ENCODE peak calls at places on chromosomes 13 and 19, in four cellular contexts. One of them, this sample, is unnamed.

GRCh38 chr19:4059493-4059880 is 7.2 kb downstream of the ZBTB7A start:
- DNase-seq in stomach: peak; percentile 70
- DNase-seq in astrocyte of the spinal cord: no peak
- DNase-seq in AG04450: no peak
- DNase-seq in this sample: no peak

GRCh38 chr19:16442386-16443276 is 29.1 kb downstream of the EPS15L1 start:
- DNase-seq in AG04450: no peak
- DNase-seq in astrocyte of the spinal cord: no peak
- DNase-seq in stomach: peak; percentile 60
- DNase-seq in this sample: no peak

GRCh38 chr19:40612831-40613668 is 11.9 kb downstream of the LTBP4 start:
- DNase-seq in stomach: peak; percentile 72
- DNase-seq in AG04450: no peak
- DNase-seq in astrocyte of the spinal cord: peak; percentile 53
- DNase-seq in this sample: no peak

GRCh38 chr19:49912965-49913685 is 15.9 kb upstream of the ATF5 start:
- DNase-seq in astrocyte of the spinal cord: no peak
- DNase-seq in stomach: no peak
- DNase-seq in AG04450: no peak
- DNase-seq in this sample: no peak

GRCh38 chr19:13260883-13261653 is 110.9 kb downstream of the IER2 start:
- DNase-seq in stomach: peak; percentile 33
- DNase-seq in astrocyte of the spinal cord: peak; percentile 89
- DNase-seq in AG04450: peak; percentile 54
- DNase-seq in this sample: peak; percentile 51

GRCh38 chr13:82688400-82688999 is 1193.8 kb downstream of the SLITRK1 start:
- DNase-seq in astrocyte of the spinal cord: peak; percentile 23
- DNase-seq in stomach: no peak
- DNase-seq in AG04450: no peak
- DNase-seq in this sample: no peak

GRCh38 chr19:33431986-33432385 is 58.5 kb downstream of the CEBPG start:
- DNase-seq in stomach: no peak
- DNase-seq in astrocyte of the spinal cord: no peak
- DNase-seq in AG04450: no peak
- DNase-seq in this sample: no peak

GRCh38 chr19:14516746-14517438 is 1.3 kb downstream of the DNAJB1 start:
- DNase-seq in AG04450: no peak
- DNase-seq in astrocyte of the spinal cord: no peak
- DNase-seq in stomach: no peak
- DNase-seq in this sample: no peak

GRCh38 chr13:92802776-92803175 is 423.8 kb upstream of the GPC6 start:
- DNase-seq in astrocyte of the spinal cord: no peak
- DNase-seq in AG04450: no peak
- DNase-seq in stomach: no peak
- DNase-seq in this sample: no peak

GRCh38 chr13:44437356-44438233 is 64.0 kb downstream of the SERP2 start:
- DNase-seq in astrocyte of the spinal cord: peak; percentile 77
- DNase-seq in AG04450: no peak
- DNase-seq in stomach: no peak
- DNase-seq in this sample: no peak

GRCh38 chr13:44434441-44435141 is 61.0 kb downstream of the SERP2 start:
- DNase-seq in astrocyte of the spinal cord: no peak
- DNase-seq in AG04450: no peak
- DNase-seq in stomach: no peak
- DNase-seq in this sample: no peak

GRCh38 chr13:44436589-44437337 is 63.1 kb downstream of the SERP2 start:
- DNase-seq in stomach: peak; percentile 96
- DNase-seq in AG04450: peak; percentile 85
- DNase-seq in astrocyte of the spinal cord: peak; percentile 96
- DNase-seq in this sample: peak; percentile 90

GRCh38 chr13:44433863-44434262 is 60.2 kb downstream of the SERP2 start:
- DNase-seq in astrocyte of the spinal cord: no peak
- DNase-seq in stomach: no peak
- DNase-seq in AG04450: no peak
- DNase-seq in this sample: no peak

DNA sequence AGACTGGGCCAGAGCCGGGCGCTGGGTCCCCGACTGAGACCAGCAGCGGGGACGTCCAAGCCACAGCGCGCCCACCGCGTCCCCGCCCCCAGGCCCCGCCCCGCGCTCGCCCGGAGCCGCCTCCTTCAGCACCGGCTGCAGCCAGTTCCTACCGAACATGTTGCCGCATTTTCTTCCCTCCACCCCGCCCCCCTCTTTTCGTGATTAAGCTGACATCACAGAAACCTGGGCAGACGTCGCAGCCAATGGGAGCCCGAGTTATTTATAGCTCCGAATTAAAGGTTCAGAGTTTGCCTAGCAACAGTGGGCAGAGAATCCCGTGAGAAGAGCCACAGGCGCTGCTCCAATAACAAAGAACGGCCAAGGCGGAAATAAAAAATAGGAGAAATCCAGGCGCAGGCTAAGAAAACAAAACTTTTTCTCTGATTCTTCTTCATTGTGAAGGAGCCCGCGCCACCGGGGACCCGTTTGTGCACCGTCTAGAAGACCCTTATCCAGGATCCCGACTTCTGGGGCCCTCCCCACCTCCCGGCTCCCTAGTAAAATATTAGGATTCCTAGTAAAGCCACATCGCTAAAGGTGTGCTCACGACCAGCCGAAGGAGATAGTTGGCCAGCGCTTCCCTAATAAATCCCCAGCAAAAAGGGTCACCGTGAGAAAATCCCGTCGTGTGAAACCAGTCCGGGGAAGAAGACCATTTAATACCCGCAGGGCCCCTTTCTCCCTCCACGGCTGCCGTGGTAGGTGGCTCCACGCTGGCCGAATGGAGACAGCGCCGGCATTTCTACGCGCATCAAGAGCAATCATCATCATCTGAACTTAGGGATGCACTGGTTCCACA is 61.7 kb downstream of the SERP2 start:
- DNase-seq in stomach: peak; percentile 97
- DNase-seq in astrocyte of the spinal cord: peak; percentile 99
- DNase-seq in AG04450: peak; percentile 97
- DNase-seq in this sample: peak; percentile 96
- H3K4me3 ChIP-seq in stomach: peak overlapping the region; percentile 67
- H3K4me3 ChIP-seq in astrocyte of the spinal cord: peak overlapping the region; percentile 90
- H3K4me3 ChIP-seq in AG04450: peak overlapping the region; percentile 79
- H3K4me3 ChIP-seq in this sample: peak overlapping the region; percentile 82

DNA sequence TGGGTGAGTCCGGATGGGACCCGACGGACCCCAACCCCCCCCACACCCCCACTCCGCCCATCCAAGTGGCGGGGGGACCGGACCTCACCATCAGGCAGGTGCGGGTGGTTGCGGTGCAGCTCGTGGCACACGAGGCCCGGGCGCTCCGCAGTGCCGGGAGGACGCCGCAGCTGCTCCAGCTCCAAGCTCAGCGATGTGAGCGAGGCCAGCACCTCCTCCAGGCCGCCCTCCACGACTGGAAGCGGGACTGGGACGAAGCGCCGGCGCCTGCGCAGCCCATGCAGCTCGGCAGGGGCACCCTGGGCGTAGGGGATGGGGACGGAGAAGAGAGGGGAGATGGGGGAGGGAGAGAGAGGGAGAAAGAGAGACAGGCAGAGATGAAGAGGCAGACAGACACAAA is 30.1 kb upstream of the OLFM2 start:
- DNase-seq in astrocyte of the spinal cord: no peak
- DNase-seq in AG04450: no peak
- DNase-seq in stomach: no peak
- DNase-seq in this sample: no peak
- H3K4me3 ChIP-seq in astrocyte of the spinal cord: no peak overlapping the region
- H3K4me3 ChIP-seq in AG04450: no peak overlapping the region
- H3K4me3 ChIP-seq in stomach: no peak overlapping the region
- H3K4me3 ChIP-seq in this sample: no peak overlapping the region

GRCh38 chr19:39434123-39435076 is 1.3 kb downstream of the RPS16 start:
- DNase-seq in astrocyte of the spinal cord: no peak
- DNase-seq in stomach: no peak
- DNase-seq in AG04450: no peak
- DNase-seq in this sample: no peak

GRCh38 chr19:39430675-39431593 is 4.8 kb downstream of the RPS16 start:
- DNase-seq in stomach: no peak
- DNase-seq in AG04450: peak; percentile 85
- DNase-seq in astrocyte of the spinal cord: peak; percentile 100
- DNase-seq in this sample: peak; percentile 96

GRCh38 chr19:39435499-39436349 is at the start of gene RPS16:
- DNase-seq in AG04450: peak; percentile 93
- DNase-seq in astrocyte of the spinal cord: peak; percentile 98
- DNase-seq in stomach: peak; percentile 99
- DNase-seq in this sample: peak; percentile 88

GRCh38 chr19:39432677-39433025 is 3.1 kb downstream of the RPS16 start:
- DNase-seq in stomach: no peak
- DNase-seq in astrocyte of the spinal cord: no peak
- DNase-seq in AG04450: no peak
- DNase-seq in this sample: no peak

DNA sequence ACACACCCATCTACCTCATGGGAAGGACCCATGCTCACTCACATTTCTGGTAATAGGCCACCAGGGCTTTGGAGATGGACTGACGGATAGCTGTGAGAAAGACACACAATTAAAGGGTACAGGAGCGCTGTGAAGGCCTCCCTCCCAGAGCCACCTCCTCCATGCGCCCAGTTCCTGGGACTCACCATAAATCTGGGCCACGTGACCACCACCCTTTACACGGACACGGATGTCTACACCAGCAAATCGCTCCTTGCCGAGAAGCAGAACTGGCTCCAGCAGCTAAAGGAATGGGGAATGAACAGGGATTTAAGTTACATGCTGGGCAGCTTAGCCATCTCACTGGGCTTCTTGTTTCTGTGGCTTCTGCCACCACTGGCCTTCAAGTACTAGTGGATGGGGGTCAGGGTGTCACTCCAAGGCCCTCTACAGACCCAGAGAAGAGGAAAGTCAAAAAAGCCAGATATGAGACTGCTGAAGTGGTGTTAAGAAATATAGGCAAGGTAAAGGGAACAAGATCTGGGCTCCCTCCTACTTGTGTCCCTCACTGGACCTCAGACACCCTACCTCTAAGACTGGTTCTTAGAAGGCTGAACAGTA is 2.2 kb downstream of the RPS16 start:
- DNase-seq in astrocyte of the spinal cord: no peak
- DNase-seq in stomach: no peak
- DNase-seq in AG04450: no peak
- DNase-seq in this sample: no peak
- H3K4me3 ChIP-seq in astrocyte of the spinal cord: no peak overlapping the region
- H3K4me3 ChIP-seq in stomach: peak overlapping the region; percentile 91
- H3K4me3 ChIP-seq in AG04450: no peak overlapping the region
- H3K4me3 ChIP-seq in this sample: no peak overlapping the region

DNA sequence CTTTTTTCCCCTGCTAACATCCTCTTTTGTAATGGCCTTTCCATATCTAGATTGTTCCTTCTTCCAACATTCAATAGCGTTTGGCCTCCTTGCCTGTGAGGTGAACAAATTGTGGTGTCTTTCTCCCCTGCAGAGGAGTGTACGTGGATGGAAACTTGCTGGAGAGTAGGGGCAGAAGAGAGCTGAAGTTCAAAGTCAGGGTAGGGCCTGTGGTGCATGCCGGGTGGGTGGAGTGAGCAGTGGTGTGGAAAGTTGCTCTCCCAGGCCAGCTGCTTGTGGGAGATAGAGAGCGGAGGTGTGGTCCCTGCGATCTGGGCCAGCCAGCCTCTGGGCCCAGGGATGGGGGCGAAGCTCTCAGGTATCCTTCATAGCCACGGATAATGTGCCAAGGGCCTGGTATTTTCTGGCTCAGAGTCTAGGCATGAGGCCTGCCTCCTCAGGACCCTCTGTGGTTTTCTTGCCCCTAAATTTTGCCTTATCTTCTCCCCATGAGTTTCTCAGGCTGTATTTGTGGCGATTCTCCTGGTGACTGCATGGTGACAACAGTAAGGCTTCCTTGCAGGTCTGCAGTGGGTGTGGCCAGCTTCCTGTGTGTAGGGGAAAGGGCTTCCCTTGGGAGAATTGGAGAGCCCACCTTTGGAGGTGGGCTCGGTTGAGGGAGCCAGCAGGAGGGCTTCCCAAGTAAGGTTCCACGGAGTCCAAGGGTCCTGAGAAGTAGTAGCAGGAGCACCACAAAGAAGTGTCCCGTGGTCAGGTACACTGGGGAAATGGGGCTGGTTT is 6.7 kb downstream of the RGCC start:
- DNase-seq in astrocyte of the spinal cord: no peak
- DNase-seq in stomach: no peak
- DNase-seq in AG04450: no peak
- DNase-seq in this sample: no peak
- H3K4me3 ChIP-seq in astrocyte of the spinal cord: no peak overlapping the region
- H3K4me3 ChIP-seq in stomach: no peak overlapping the region
- H3K4me3 ChIP-seq in AG04450: no peak overlapping the region
- H3K4me3 ChIP-seq in this sample: no peak overlapping the region

GRCh38 chr13:49437705-49438104 is 6.2 kb downstream of the CAB39L start:
- DNase-seq in AG04450: no peak
- DNase-seq in stomach: no peak
- DNase-seq in astrocyte of the spinal cord: no peak
- DNase-seq in this sample: no peak
- H3K4me3 ChIP-seq in AG04450: no peak overlapping the region
- H3K4me3 ChIP-seq in stomach: no peak overlapping the region
- H3K4me3 ChIP-seq in astrocyte of the spinal cord: no peak overlapping the region
- H3K4me3 ChIP-seq in this sample: no peak overlapping the region

GRCh38 chr13:27005976-27006518 is 165.6 kb downstream of the USP12 start:
- DNase-seq in AG04450: no peak
- DNase-seq in astrocyte of the spinal cord: no peak
- DNase-seq in stomach: no peak
- DNase-seq in this sample: no peak
- H3K4me3 ChIP-seq in AG04450: no peak overlapping the region
- H3K4me3 ChIP-seq in astrocyte of the spinal cord: no peak overlapping the region
- H3K4me3 ChIP-seq in stomach: peak overlapping the region; percentile 51
- H3K4me3 ChIP-seq in this sample: no peak overlapping the region

This sample was measured in skeletal muscle cell.